ENCODE peak calls at places on chromosomes 12 and 14, in eight cellular contexts. One of them, this sample, is unnamed.
A peak's percentile ranks its signal among the peaks of the same experiment; 100 is the strongest.

GRCh38 chr12:57837779-57838562 is 8.6 kb downstream of the CTDSP2 start:
- DNase-seq in body of pancreas: no peak
- DNase-seq in ACHN: peak; percentile 62
- DNase-seq in NCI-H2081: no peak
- DNase-seq in amniotic stem cell: peak; percentile 31
- DNase-seq in GM04503: no peak
- DNase-seq in A172: peak; percentile 68
- DNase-seq in HAP-1: no peak
- DNase-seq in this sample: peak; percentile 53

GRCh38 chr12:124397807-124398577 is 103.1 kb downstream of the RFLNA start:
- DNase-seq in body of pancreas: peak; percentile 58
- DNase-seq in ACHN: no peak
- DNase-seq in NCI-H2081: peak; percentile 60
- DNase-seq in amniotic stem cell: no peak
- DNase-seq in GM04503: no peak
- DNase-seq in A172: no peak
- DNase-seq in HAP-1: no peak
- DNase-seq in this sample: no peak

GRCh38 chr12:19856389-19856788 is 417.1 kb downstream of the AEBP2 start:
- DNase-seq in body of pancreas: no peak
- DNase-seq in ACHN: no peak
- DNase-seq in NCI-H2081: no peak
- DNase-seq in amniotic stem cell: no peak
- DNase-seq in GM04503: no peak
- DNase-seq in A172: no peak
- DNase-seq in HAP-1: no peak
- DNase-seq in this sample: no peak

GRCh38 chr14:41749425-41749824 is 142.7 kb downstream of the LRFN5 start:
- DNase-seq in body of pancreas: no peak
- DNase-seq in ACHN: peak; percentile 36
- DNase-seq in NCI-H2081: no peak
- DNase-seq in amniotic stem cell: no peak
- DNase-seq in GM04503: no peak
- DNase-seq in A172: peak; percentile 22
- DNase-seq in HAP-1: no peak
- DNase-seq in this sample: no peak

GRCh38 chr12:91326043-91327027 is 143.7 kb upstream of the DCN start:
- DNase-seq in body of pancreas: peak; percentile 46
- DNase-seq in ACHN: peak; percentile 80
- DNase-seq in NCI-H2081: peak; percentile 18
- DNase-seq in amniotic stem cell: peak; percentile 33
- DNase-seq in GM04503: no peak
- DNase-seq in A172: peak; percentile 45
- DNase-seq in HAP-1: peak; percentile 71
- DNase-seq in this sample: peak; percentile 26

GRCh38 chr12:124866883-124867232 is 3.2 kb upstream of the SCARB1 start:
- DNase-seq in body of pancreas: no peak
- DNase-seq in ACHN: no peak
- DNase-seq in NCI-H2081: no peak
- DNase-seq in amniotic stem cell: no peak
- DNase-seq in GM04503: no peak
- DNase-seq in A172: no peak
- DNase-seq in HAP-1: no peak
- DNase-seq in this sample: no peak

GRCh38 chr12:130335517-130336392 is 1.9 kb upstream of the PIWIL1 start:
- DNase-seq in body of pancreas: peak; percentile 59
- DNase-seq in ACHN: peak; percentile 76
- DNase-seq in NCI-H2081: peak; percentile 58
- DNase-seq in amniotic stem cell: no peak
- DNase-seq in GM04503: peak; percentile 3
- DNase-seq in A172: peak; percentile 38
- DNase-seq in HAP-1: peak; percentile 65
- DNase-seq in this sample: peak; percentile 16

GRCh38 chr12:100404769-100405407 is 48.0 kb downstream of the SLC17A8 start:
- DNase-seq in body of pancreas: peak; percentile 65
- DNase-seq in ACHN: peak; percentile 35
- DNase-seq in NCI-H2081: no peak
- DNase-seq in amniotic stem cell: no peak
- DNase-seq in GM04503: no peak
- DNase-seq in A172: no peak
- DNase-seq in HAP-1: peak; percentile 78
- DNase-seq in this sample: peak; percentile 10

GRCh38 chr14:99995700-99996356 is 69.4 kb upstream of the EVL start:
- DNase-seq in body of pancreas: peak; percentile 71
- DNase-seq in ACHN: peak; percentile 68
- DNase-seq in NCI-H2081: peak; percentile 49
- DNase-seq in amniotic stem cell: no peak
- DNase-seq in GM04503: no peak
- DNase-seq in A172: peak; percentile 6
- DNase-seq in HAP-1: peak; percentile 76
- DNase-seq in this sample: peak; percentile 49

GRCh38 chr12:12616512-12617275 is 5.0 kb downstream of the CREBL2 start:
- DNase-seq in body of pancreas: no peak
- DNase-seq in ACHN: no peak
- DNase-seq in NCI-H2081: no peak
- DNase-seq in amniotic stem cell: no peak
- DNase-seq in GM04503: no peak
- DNase-seq in A172: no peak
- DNase-seq in HAP-1: no peak
- DNase-seq in this sample: no peak

GRCh38 chr12:114834621-114835020 is 150.6 kb upstream of the TBX3 start:
- DNase-seq in body of pancreas: no peak
- DNase-seq in ACHN: no peak
- DNase-seq in NCI-H2081: no peak
- DNase-seq in amniotic stem cell: no peak
- DNase-seq in GM04503: no peak
- DNase-seq in A172: peak; percentile 68
- DNase-seq in HAP-1: no peak
- DNase-seq in this sample: no peak